ENCODE peak calls at places on chromosomes 11 and 22, in ten cellular contexts. H is neural crest cell, R is fibroblast of mammary gland, I is gastrocnemius medialis, V is stomach, Q is astrocyte, X is uterus, F is foreskin fibroblast, U is epithelial cell of esophagus, B is pancreas. L is an unnamed sample.

GRCh38 chr11:69599502-69599901 is 41.5 kb upstream of the CCND1 start:
- DNase-seq in H (no peak), R (peak; percentile 6), I (no peak), V (no peak), Q (no peak), X (no peak), F (no peak), U (peak; percentile 84), B (no peak), L (no peak)

GRCh38 chr11:111360150-111361043 is 18.7 kb downstream of the POU2AF1 start:
- DNase-seq in H (no peak), R (no peak), I (no peak), V (peak; percentile 91), Q (no peak), X (no peak), F (no peak), U (no peak), B (peak; percentile 73), L (no peak)

GRCh38 chr11:57323503-57324153 is 1.1 kb downstream of the TNKS1BP1 start:
- DNase-seq in H (no peak), R (peak; percentile 48), I (no peak), V (no peak), Q (peak; percentile 15), X (no peak), F (no peak), U (peak; percentile 40), B (no peak), L (no peak)

GRCh38 chr11:36564376-36565032 is 3.3 kb upstream of the RAG1 start:
- DNase-seq in H (peak; percentile 42), R (peak; percentile 62), I (peak; percentile 15), V (peak; percentile 58), Q (peak; percentile 23), X (peak; percentile 31), F (peak; percentile 39), U (peak; percentile 65), B (no peak), L (peak; percentile 45)

GRCh38 chr11:38254849-38255248 is 1656.8 kb upstream of the RAG2 start:
- DNase-seq in H (no peak), R (no peak), I (no peak), V (no peak), Q (no peak), X (no peak), F (no peak), U (no peak), B (no peak), L (no peak)

GRCh38 chr11:60125962-60126585 is 37.6 kb downstream of the MS4A2 start:
- DNase-seq in H (no peak), R (no peak), I (no peak), V (no peak), Q (no peak), X (no peak), F (no peak), U (peak; percentile 64), B (no peak), L (no peak)

GRCh38 chr11:94154095-94154856 is 25.6 kb downstream of the PANX1 start:
- DNase-seq in H (no peak), R (peak; percentile 31), I (no peak), V (no peak), Q (no peak), X (no peak), F (no peak), U (no peak), B (no peak), L (no peak)

GRCh38 chr11:120139316-120140069 is 1.6 kb upstream of the TRIM29 start:
- DNase-seq in H (no peak), R (no peak), I (no peak), V (peak; percentile 19), Q (no peak), X (no peak), F (no peak), U (no peak), B (no peak), L (peak; percentile 9)

GRCh38 chr22:23242473-23243001 is 62.2 kb downstream of the BCR start:
- DNase-seq in H (peak; percentile 29), R (no peak), I (no peak), V (no peak), Q (peak; percentile 36), X (no peak), F (no peak), U (peak; percentile 24), B (no peak), L (no peak)

GRCh38 chr11:19868281-19868821 is 155.7 kb downstream of the NAV2 start:
- DNase-seq in H (no peak), R (peak; percentile 95), I (peak; percentile 93), V (no peak), Q (peak; percentile 88), X (peak; percentile 24), F (peak; percentile 55), U (peak; percentile 70), B (no peak), L (no peak)

GRCh38 chr11:121426476-121427454 is 25.3 kb upstream of the SORL1 start:
- DNase-seq in H (peak; percentile 26), R (no peak), I (no peak), V (peak; percentile 56), Q (no peak), X (no peak), F (no peak), U (no peak), B (peak; percentile 80), L (peak; percentile 74)
- TF ChIP-seq CTCF in H (peak; percentile 22), R (no peak), I (no peak), V (no peak), Q (no peak), X (peak; percentile 10), F (no peak), U (no peak), B (no peak), L (peak; percentile 26)

GRCh38 chr11:97140885-97141494 is 751.2 kb downstream of the JRKL start:
- DNase-seq in H (no peak), R (peak; percentile 18), I (no peak), V (no peak), Q (no peak), X (no peak), F (no peak), U (peak; percentile 53), B (no peak), L (no peak)

GRCh38 chr11:97136067-97136466 is 746.3 kb downstream of the JRKL start:
- DNase-seq in H (no peak), R (no peak), I (no peak), V (no peak), Q (no peak), X (no peak), F (no peak), U (no peak), B (no peak), L (no peak)
- TF ChIP-seq CTCF in H (no peak), R (no peak), I (no peak), V (no peak), Q (no peak), X (no peak), F (no peak), U (no peak), B (no peak), L (no peak)

DNA sequence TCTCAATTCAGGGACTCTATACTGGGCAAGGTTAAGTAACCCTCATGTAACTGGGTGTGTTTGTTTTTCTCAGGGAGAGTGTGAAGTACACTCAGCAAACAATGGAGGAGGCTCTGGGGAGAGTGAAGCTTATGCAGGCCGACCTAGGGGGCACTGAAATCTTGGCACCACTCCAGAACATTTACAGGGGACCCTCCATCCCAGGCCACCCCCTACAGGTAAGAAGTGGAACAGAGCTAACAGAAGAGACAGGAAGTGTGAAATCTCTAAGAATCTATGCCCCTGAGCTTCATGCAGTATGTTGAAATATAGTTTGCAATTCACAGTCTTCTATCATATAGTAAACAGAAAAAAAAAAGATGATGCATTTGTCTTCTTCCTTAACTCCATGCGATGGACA is 8.3 kb downstream of the VWA5A start:
- DNase-seq in H (no peak), R (no peak), I (no peak), V (no peak), Q (no peak), X (no peak), F (no peak), U (no peak), B (no peak), L (no peak)
- TF ChIP-seq CTCF in H (peak; percentile 31), R (no peak), I (no peak), V (no peak), Q (no peak), X (no peak), F (no peak), U (peak; percentile 15), B (no peak), L (no peak)

DNA sequence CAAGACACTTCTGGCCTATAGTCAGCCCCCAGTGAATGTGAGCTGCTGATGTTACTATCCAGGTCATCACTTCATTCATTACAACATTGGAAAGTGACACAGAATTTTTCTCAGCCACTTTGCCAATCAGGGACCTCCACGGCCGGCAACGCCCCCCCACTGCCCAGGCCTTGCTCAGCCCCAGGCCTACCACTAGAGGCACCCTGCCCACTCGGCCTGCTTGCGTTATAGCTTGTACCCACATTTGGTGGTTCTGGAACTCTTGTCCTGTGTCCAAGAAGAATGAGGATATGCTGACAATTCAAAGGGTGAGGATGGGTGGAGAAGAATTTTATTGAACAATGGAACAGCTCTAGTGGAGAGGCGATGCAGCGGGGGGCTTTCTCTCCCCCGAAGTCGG is 96.2 kb downstream of the TSPAN18 start:
- DNase-seq in H (no peak), R (peak; percentile 4), I (no peak), V (no peak), Q (no peak), X (no peak), F (no peak), U (no peak), B (no peak), L (no peak)
- TF ChIP-seq CTCF in H (peak; percentile 44), R (peak; percentile 29), I (no peak), V (no peak), Q (peak; percentile 10), X (no peak), F (peak; percentile 20), U (no peak), B (no peak), L (no peak)

GRCh38 chr11:21811572-21811971 is 381.3 kb upstream of the ANO5 start:
- DNase-seq in H (no peak), R (no peak), I (no peak), V (no peak), Q (no peak), X (no peak), F (no peak), U (no peak), B (no peak), L (no peak)
- TF ChIP-seq CTCF in H (no peak), R (no peak), I (no peak), V (no peak), Q (no peak), X (no peak), F (no peak), U (no peak), B (no peak), L (no peak)

GRCh38 chr11:112756166-112756565 is 205.1 kb upstream of the NCAM1 start:
- DNase-seq in H (no peak), R (no peak), I (no peak), V (no peak), Q (no peak), X (no peak), F (no peak), U (no peak), B (no peak), L (no peak)
- TF ChIP-seq CTCF in H (no peak), R (no peak), I (no peak), V (no peak), Q (no peak), X (no peak), F (no peak), U (no peak), B (no peak), L (no peak)

GRCh38 chr11:1659478-1659877 is 29.9 kb downstream of the KRTAP5-5 start:
- DNase-seq in H (no peak), R (no peak), I (no peak), V (no peak), Q (no peak), X (no peak), F (no peak), U (no peak), B (peak; percentile 24), L (no peak)
- TF ChIP-seq CTCF in H (no peak), R (no peak), I (no peak), V (no peak), Q (no peak), X (no peak), F (no peak), U (no peak), B (no peak), L (no peak)